ENCODE peak calls at places on chromosomes 1 and 21, in six cellular contexts. N is ovary, M is A673, Z is DMS 273 treated with DMSO at 0.1 percent for 48 hours, S is neural crest cell, R is AG20443. L is an unnamed sample.

GRCh38 chr1:246221390-246222240 is 285.5 kb downstream of the SMYD3 start:
- DNase-seq in N (no peak), M (no peak), Z (no peak), S (no peak), R (no peak), L (no peak)

GRCh38 chr1:232868793-232869491 is 63.7 kb downstream of the MAP10 start:
- DNase-seq in N (peak), M (peak), Z (peak), S (no peak), R (peak), L (peak)

GRCh38 chr1:171852273-171852672 is 11.0 kb downstream of the DNM3 start:
- DNase-seq in N (no peak), M (no peak), Z (no peak), S (no peak), R (peak), L (peak)

GRCh38 chr1:153678519-153679336 is at the start of gene NPR1:
- DNase-seq in N (peak), M (peak), Z (no peak), S (no peak), R (peak), L (peak)

GRCh38 chr1:164780111-164780510 is 221.1 kb downstream of the PBX1 start:
- DNase-seq in N (no peak), M (no peak), Z (no peak), S (no peak), R (peak), L (no peak)

GRCh38 chr1:189657131-189657530 is 820.5 kb downstream of the BRINP3 start:
- DNase-seq in N (no peak), M (peak), Z (no peak), S (no peak), R (no peak), L (no peak)

GRCh38 chr21:44996983-44997936 is 57.4 kb downstream of the SLX9 start:
- DNase-seq in N (no peak), M (no peak), Z (no peak), S (no peak), R (no peak), L (no peak)

GRCh38 chr1:8822383-8823294 is 5.2 kb upstream of the RERE start:
- DNase-seq in N (no peak), M (peak), Z (peak), S (no peak), R (peak), L (peak)

GRCh38 chr1:229558460-229559335 is at the start of gene ABCB10:
- DNase-seq in N (peak), M (peak), Z (peak), S (peak), R (peak), L (peak)

GRCh38 chr1:212648431-212648830 is 39.9 kb downstream of the ATF3 start:
- DNase-seq in N (no peak), M (no peak), Z (no peak), S (no peak), R (no peak), L (no peak)

GRCh38 chr1:109621402-109622101 is 1.9 kb downstream of the AMPD2 start:
- DNase-seq in N (peak), M (no peak), Z (no peak), S (no peak), R (peak), L (peak)

GRCh38 chr1:36327421-36328087 is 4.1 kb upstream of the EVA1B start:
- DNase-seq in N (no peak), M (no peak), Z (no peak), S (no peak), R (peak), L (peak)

GRCh38 chr1:235775461-235775860 is 91.2 kb downstream of the LYST start:
- DNase-seq in N (no peak), M (no peak), Z (no peak), S (no peak), R (no peak), L (no peak)

GRCh38 chr1:10635992-10636391 is 160.5 kb downstream of the CASZ1 start:
- DNase-seq in N (no peak), M (no peak), Z (no peak), S (no peak), R (no peak), L (no peak)

GRCh38 chr1:200518524-200518923 is 102.0 kb downstream of the KIF14 start:
- DNase-seq in N (no peak), M (no peak), Z (no peak), S (no peak), R (no peak), L (no peak)

GRCh38 chr1:225882008-225882698 is at the start of gene TMEM63A:
- DNase-seq in N (peak), M (peak), Z (peak), S (peak), R (peak), L (peak)

GRCh38 chr1:24502168-24503002 is at the start of gene RCAN3:
- DNase-seq in N (peak), M (peak), Z (peak), S (peak), R (peak), L (peak)

GRCh38 chr1:224348137-224348536 is 8.5 kb upstream of the CNIH4 start:
- DNase-seq in N (no peak), M (no peak), Z (no peak), S (no peak), R (no peak), L (no peak)

GRCh38 chr1:94543003-94543402 is 1.4 kb upstream of the F3 start:
- DNase-seq in N (no peak), M (no peak), Z (no peak), S (no peak), R (no peak), L (no peak)

GRCh38 chr1:200488375-200489165 is 78.7 kb upstream of the ZNF281 start:
- DNase-seq in N (no peak), M (peak), Z (peak), S (peak), R (peak), L (peak)

GRCh38 chr1:185694081-185694480 is 40.1 kb upstream of the HMCN1 start:
- DNase-seq in N (no peak), M (peak), Z (no peak), S (no peak), R (no peak), L (no peak)

L was measured in AG08396.